ENCODE peak calls at places on chromosomes 16 and 17, in six cellular contexts. One of them, this sample, is unnamed.

GRCh38 chr17:77649717-77650211 is 308.7 kb upstream of the TNRC6C start:
- DNase-seq in AG09309: peak
- DNase-seq in MM.1S: no peak
- DNase-seq in A673: peak
- DNase-seq in mucosa of descending colon: no peak
- DNase-seq in GM20000: peak
- DNase-seq in this sample: no peak

GRCh38 chr16:85908889-85909584 is 10.1 kb downstream of the IRF8 start:
- DNase-seq in AG09309: no peak
- DNase-seq in MM.1S: no peak
- DNase-seq in A673: no peak
- DNase-seq in mucosa of descending colon: no peak
- DNase-seq in GM20000: no peak
- DNase-seq in this sample: no peak

GRCh38 chr17:78041401-78042179 is 83.1 kb downstream of the TNRC6C start:
- DNase-seq in AG09309: no peak
- DNase-seq in MM.1S: no peak
- DNase-seq in A673: peak
- DNase-seq in mucosa of descending colon: no peak
- DNase-seq in GM20000: no peak
- DNase-seq in this sample: no peak

GRCh38 chr16:6558133-6558532 is 774.5 kb upstream of the RBFOX1 start:
- DNase-seq in AG09309: no peak
- DNase-seq in MM.1S: no peak
- DNase-seq in A673: peak
- DNase-seq in mucosa of descending colon: no peak
- DNase-seq in GM20000: no peak
- DNase-seq in this sample: no peak

GRCh38 chr16:89366561-89367537 is 123.5 kb downstream of the ANKRD11 start:
- DNase-seq in AG09309: no peak
- DNase-seq in MM.1S: no peak
- DNase-seq in A673: no peak
- DNase-seq in mucosa of descending colon: no peak
- DNase-seq in GM20000: no peak
- DNase-seq in this sample: peak

GRCh38 chr17:65078441-65079160 is 22.1 kb upstream of the GNA13 start:
- DNase-seq in AG09309: no peak
- DNase-seq in MM.1S: no peak
- DNase-seq in A673: no peak
- DNase-seq in mucosa of descending colon: no peak
- DNase-seq in GM20000: no peak
- DNase-seq in this sample: no peak

GRCh38 chr17:83151442-83152220 is 72.2 kb downstream of the METRNL start:
- DNase-seq in AG09309: no peak
- DNase-seq in MM.1S: no peak
- DNase-seq in A673: no peak
- DNase-seq in mucosa of descending colon: no peak
- DNase-seq in GM20000: no peak
- DNase-seq in this sample: no peak

GRCh38 chr17:82491533-82491932 is 28.0 kb upstream of the FOXK2 start:
- DNase-seq in AG09309: no peak
- DNase-seq in MM.1S: no peak
- DNase-seq in A673: no peak
- DNase-seq in mucosa of descending colon: no peak
- DNase-seq in GM20000: no peak
- DNase-seq in this sample: no peak

GRCh38 chr17:1512351-1512750 is 4.1 kb downstream of the INPP5K start:
- DNase-seq in AG09309: no peak
- DNase-seq in MM.1S: no peak
- DNase-seq in A673: no peak
- DNase-seq in mucosa of descending colon: no peak
- DNase-seq in GM20000: no peak
- DNase-seq in this sample: no peak

GRCh38 chr17:77476920-77477805 is 336.4 kb downstream of the SEC14L1 start:
- DNase-seq in AG09309: peak
- DNase-seq in MM.1S: peak
- DNase-seq in A673: peak
- DNase-seq in mucosa of descending colon: no peak
- DNase-seq in GM20000: no peak
- DNase-seq in this sample: peak

GRCh38 chr16:75011634-75012307 is 12.9 kb downstream of the ZNRF1 start:
- DNase-seq in AG09309: peak
- DNase-seq in MM.1S: no peak
- DNase-seq in A673: peak
- DNase-seq in mucosa of descending colon: no peak
- DNase-seq in GM20000: peak
- DNase-seq in this sample: no peak

GRCh38 chr16:21211486-21211885 is at the start of gene ZP2:
- DNase-seq in AG09309: no peak
- DNase-seq in MM.1S: no peak
- DNase-seq in A673: no peak
- DNase-seq in mucosa of descending colon: no peak
- DNase-seq in GM20000: no peak
- DNase-seq in this sample: no peak

GRCh38 chr16:31386157-31386984 is 6.8 kb upstream of the ITGAD start:
- DNase-seq in AG09309: peak
- DNase-seq in MM.1S: peak
- DNase-seq in A673: peak
- DNase-seq in mucosa of descending colon: no peak
- DNase-seq in GM20000: peak
- DNase-seq in this sample: no peak

GRCh38 chr16:71439531-71439930 is 2.3 kb downstream of the TLE7 start:
- DNase-seq in AG09309: no peak
- DNase-seq in MM.1S: no peak
- DNase-seq in A673: no peak
- DNase-seq in mucosa of descending colon: no peak
- DNase-seq in GM20000: no peak
- DNase-seq in this sample: no peak

GRCh38 chr16:15983898-15984297 is 34.5 kb downstream of the ABCC1 start:
- DNase-seq in AG09309: no peak
- DNase-seq in MM.1S: no peak
- DNase-seq in A673: no peak
- DNase-seq in mucosa of descending colon: no peak
- DNase-seq in GM20000: no peak
- DNase-seq in this sample: no peak

GRCh38 chr17:75572713-75573539 is 14.7 kb upstream of the MYO15B start:
- DNase-seq in AG09309: no peak
- DNase-seq in MM.1S: no peak
- DNase-seq in A673: no peak
- DNase-seq in mucosa of descending colon: no peak
- DNase-seq in GM20000: no peak
- DNase-seq in this sample: no peak

GRCh38 chr17:82301916-82302497 is 15.4 kb downstream of the CD7 start:
- DNase-seq in AG09309: no peak
- DNase-seq in MM.1S: no peak
- DNase-seq in A673: no peak
- DNase-seq in mucosa of descending colon: peak
- DNase-seq in GM20000: peak
- DNase-seq in this sample: no peak

GRCh38 chr16:14015948-14016347 is 55.2 kb upstream of the MRTFB start:
- DNase-seq in AG09309: peak
- DNase-seq in MM.1S: no peak
- DNase-seq in A673: no peak
- DNase-seq in mucosa of descending colon: no peak
- DNase-seq in GM20000: no peak
- DNase-seq in this sample: no peak

GRCh38 chr16:65268331-65268730 is 146.5 kb upstream of the CDH11 start:
- DNase-seq in AG09309: no peak
- DNase-seq in MM.1S: no peak
- DNase-seq in A673: no peak
- DNase-seq in mucosa of descending colon: no peak
- DNase-seq in GM20000: no peak
- DNase-seq in this sample: no peak

GRCh38 chr16:50096791-50097190 is 31.0 kb downstream of the HEATR3 start:
- DNase-seq in AG09309: peak
- DNase-seq in MM.1S: no peak
- DNase-seq in A673: peak
- DNase-seq in mucosa of descending colon: no peak
- DNase-seq in GM20000: no peak
- DNase-seq in this sample: no peak

GRCh38 chr17:82350182-82351030 is 8.6 kb upstream of the TEX19 start:
- DNase-seq in AG09309: no peak
- DNase-seq in MM.1S: peak
- DNase-seq in A673: no peak
- DNase-seq in mucosa of descending colon: no peak
- DNase-seq in GM20000: peak
- DNase-seq in this sample: no peak

GRCh38 chr17:40980594-40980993 is 3.5 kb downstream of the KRT40 start:
- DNase-seq in AG09309: no peak
- DNase-seq in MM.1S: no peak
- DNase-seq in A673: no peak
- DNase-seq in mucosa of descending colon: no peak
- DNase-seq in GM20000: no peak
- DNase-seq in this sample: peak

GRCh38 chr17:74148901-74149596 is 54.4 kb upstream of the RPL38 start:
- DNase-seq in AG09309: no peak
- DNase-seq in MM.1S: no peak
- DNase-seq in A673: no peak
- DNase-seq in mucosa of descending colon: no peak
- DNase-seq in GM20000: no peak
- DNase-seq in this sample: no peak

GRCh38 chr16:16045311-16045710 is 95.9 kb downstream of the ABCC1 start:
- DNase-seq in AG09309: no peak
- DNase-seq in MM.1S: no peak
- DNase-seq in A673: no peak
- DNase-seq in mucosa of descending colon: no peak
- DNase-seq in GM20000: no peak
- DNase-seq in this sample: no peak

DNA sequence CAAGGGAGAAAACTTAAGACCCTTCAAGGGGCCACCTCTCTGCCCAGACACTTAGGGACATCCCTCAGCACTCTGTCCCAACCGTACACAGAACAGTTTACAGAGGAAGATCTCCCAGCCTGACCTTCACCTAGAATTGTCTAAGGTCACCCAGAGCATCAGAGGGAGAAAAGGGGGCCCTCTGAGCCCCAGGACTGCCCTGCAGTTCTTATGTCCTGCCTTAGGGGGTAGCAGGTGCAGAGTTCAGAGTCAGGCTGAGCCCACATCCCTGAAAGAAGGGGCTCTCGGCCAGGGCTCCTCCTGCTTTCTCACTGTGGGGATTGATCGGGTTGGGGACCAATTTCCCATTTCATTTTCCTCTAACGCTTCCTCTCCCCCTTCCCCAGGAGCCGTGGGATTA is 15.4 kb downstream of the CA4 start:
- DNase-seq in AG09309: no peak
- DNase-seq in MM.1S: no peak
- DNase-seq in A673: no peak
- DNase-seq in mucosa of descending colon: no peak
- DNase-seq in GM20000: no peak
- DNase-seq in this sample: no peak
- TF ChIP-seq CTCF in AG09309: no peak
- TF ChIP-seq CTCF in MM.1S: no peak
- TF ChIP-seq CTCF in A673: no peak
- TF ChIP-seq CTCF in mucosa of descending colon: no peak
- TF ChIP-seq CTCF in GM20000: no peak
- TF ChIP-seq CTCF in this sample: no peak

GRCh38 chr17:44628234-44629188 is 27.8 kb upstream of the MEIOC start:
- DNase-seq in AG09309: no peak
- DNase-seq in MM.1S: no peak
- DNase-seq in A673: no peak
- DNase-seq in mucosa of descending colon: no peak
- DNase-seq in GM20000: peak
- DNase-seq in this sample: peak
- TF ChIP-seq CTCF in AG09309: no peak
- TF ChIP-seq CTCF in MM.1S: no peak
- TF ChIP-seq CTCF in A673: no peak
- TF ChIP-seq CTCF in mucosa of descending colon: no peak
- TF ChIP-seq CTCF in GM20000: no peak
- TF ChIP-seq CTCF in this sample: no peak

DNA sequence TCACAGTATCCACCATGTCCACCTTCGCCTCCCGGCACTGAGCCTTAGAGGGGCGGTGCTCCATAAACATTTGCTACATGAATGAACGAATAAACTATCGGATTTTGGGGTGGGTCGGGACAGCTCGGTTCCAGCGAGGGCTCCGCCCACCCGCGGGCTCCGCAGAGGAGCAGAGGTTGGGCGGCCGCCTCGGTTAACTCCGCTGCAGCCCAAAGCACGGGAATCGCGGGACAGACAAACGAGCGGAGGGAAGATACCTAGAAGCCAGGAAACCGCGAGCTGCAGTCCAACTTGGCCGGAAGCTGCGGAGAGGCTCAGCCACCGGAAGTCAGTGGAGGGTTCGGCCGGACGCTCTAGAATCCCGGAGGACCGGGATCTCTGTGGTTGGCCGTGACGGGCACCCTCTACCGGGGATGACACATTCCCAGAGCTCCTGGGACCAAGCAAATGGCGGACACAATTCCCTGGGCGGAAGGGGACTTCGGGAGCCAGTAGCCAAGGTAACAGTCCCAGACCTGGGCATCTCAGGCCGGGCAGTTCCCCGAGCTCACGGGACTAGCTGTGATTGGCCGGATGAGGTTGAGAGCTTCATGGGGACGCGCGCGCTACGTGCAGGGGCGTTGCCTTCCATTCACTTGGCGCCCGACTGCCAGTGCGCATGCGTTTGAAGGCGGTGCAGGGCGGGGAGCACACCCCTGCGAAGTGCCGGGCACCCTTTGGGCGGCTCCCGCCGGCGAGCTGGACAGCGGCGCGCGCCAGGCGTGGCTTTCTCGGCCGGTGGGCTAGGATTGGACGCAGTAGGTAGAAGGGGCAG is 489 bp upstream of the MAPK7 start:
- DNase-seq in AG09309: peak
- DNase-seq in MM.1S: peak
- DNase-seq in A673: peak
- DNase-seq in mucosa of descending colon: peak
- DNase-seq in GM20000: peak
- DNase-seq in this sample: peak
- TF ChIP-seq CTCF in AG09309: no peak
- TF ChIP-seq CTCF in MM.1S: no peak
- TF ChIP-seq CTCF in A673: no peak
- TF ChIP-seq CTCF in mucosa of descending colon: peak
- TF ChIP-seq CTCF in GM20000: no peak
- TF ChIP-seq CTCF in this sample: no peak

DNA sequence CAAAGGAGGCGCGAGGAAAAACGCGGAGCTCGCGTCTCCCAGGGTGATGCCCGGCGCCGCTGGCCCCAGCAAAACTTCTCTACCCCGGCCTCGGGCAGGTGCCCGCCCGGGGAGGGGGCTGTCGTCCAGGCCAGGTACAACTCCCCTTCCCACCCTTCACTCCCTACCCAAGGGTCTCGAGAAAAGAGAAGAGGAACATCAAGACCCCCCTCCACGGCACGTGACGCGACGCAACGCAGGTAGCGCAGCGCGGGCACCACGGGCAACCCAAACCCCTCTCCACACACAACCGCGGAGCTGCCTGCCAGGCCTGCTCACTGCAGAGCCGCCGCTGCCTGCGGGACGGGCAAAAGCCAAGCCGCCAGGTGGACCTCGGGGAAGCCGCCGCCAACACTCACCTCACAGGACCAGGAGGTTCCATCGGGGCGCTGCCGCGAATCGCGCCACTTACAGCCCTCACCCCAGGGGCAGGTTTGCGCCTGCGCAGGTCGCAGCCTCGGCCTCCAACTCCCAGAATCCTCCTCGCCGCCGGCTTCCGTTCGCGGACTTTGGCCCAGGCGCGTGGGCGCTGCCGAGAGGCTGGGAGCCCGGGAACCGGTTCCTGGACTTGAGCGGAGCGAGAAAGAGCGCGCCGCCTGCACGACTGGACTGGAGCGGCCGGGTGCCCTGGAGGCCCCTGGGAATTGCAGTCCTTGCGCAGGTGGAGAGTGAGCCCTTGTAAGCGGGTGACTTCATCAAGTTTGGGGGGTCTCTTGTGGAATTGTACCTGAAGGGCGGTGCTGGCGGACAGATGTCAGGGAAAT is at the start of gene ZNF232:
- DNase-seq in AG09309: peak
- DNase-seq in MM.1S: peak
- DNase-seq in A673: peak
- DNase-seq in mucosa of descending colon: peak
- DNase-seq in GM20000: peak
- DNase-seq in this sample: peak
- TF ChIP-seq CTCF in AG09309: no peak
- TF ChIP-seq CTCF in MM.1S: no peak
- TF ChIP-seq CTCF in A673: no peak
- TF ChIP-seq CTCF in mucosa of descending colon: no peak
- TF ChIP-seq CTCF in GM20000: no peak
- TF ChIP-seq CTCF in this sample: no peak